ENCODE peak calls at places on chromosomes 16 and 17, in four cellular contexts. C is PC-3; J is body of pancreas; B is naive thymus-derived CD4-positive, alpha-beta T cell. D is an unnamed sample. For H3K27me3, the result is how much of the 10 kb centered on the place peaks cover.

GRCh38 chr17:10652984-10653680 is 4.0 kb downstream of the MYH3 start:
- DNase-seq in C (no peak), J (no peak), B (peak), D (no peak)

GRCh38 chr16:77967054-77968035 is 55.0 kb upstream of the CLEC3A start:
- DNase-seq in C (no peak), J (no peak), B (no peak), D (no peak)

GRCh38 chr16:81388357-81388756 is 56.3 kb upstream of the CMIP start:
- DNase-seq in C (no peak), J (no peak), B (no peak), D (no peak)

GRCh38 chr16:72561-73537 is at the start of gene RHBDF1:
- DNase-seq in C (peak), J (peak), B (no peak), D (no peak)

GRCh38 chr16:66845791-66846221 is 1.6 kb downstream of the CA7 start:
- DNase-seq in C (no peak), J (no peak), B (no peak), D (no peak)

GRCh38 chr17:17682293-17682736 is 1.1 kb downstream of the RAI1 start:
- DNase-seq in C (peak), J (peak), B (peak), D (peak)

GRCh38 chr17:48192321-48192731 is 84.8 kb downstream of the SNX11 start:
- DNase-seq in C (peak), J (no peak), B (no peak), D (no peak)

GRCh38 chr16:4123617-4124300 is 7.5 kb upstream of the ADCY9 start:
- DNase-seq in C (peak), J (no peak), B (no peak), D (no peak)

GRCh38 chr17:39719563-39719962 is 10.8 kb downstream of the MIEN1 start:
- DNase-seq in C (no peak), J (no peak), B (no peak), D (no peak)

GRCh38 chr16:66539628-66540469 is 10.1 kb downstream of the TK2 start:
- DNase-seq in C (no peak), J (no peak), B (no peak), D (no peak)

GRCh38 chr17:79317916-79318315 is 243.3 kb downstream of the ENGASE start:
- DNase-seq in C (no peak), J (no peak), B (no peak), D (no peak)
- H3K27me3 ChIP-seq in C (half or more), J (under half), B (under half), D (under half)

GRCh38 chr17:916315-916714 is 63.3 kb downstream of the NXN start:
- DNase-seq in C (no peak), J (no peak), B (no peak), D (no peak)
- H3K27ac ChIP-seq in C (no peak), J (no peak), B (no peak), D (no peak)

GRCh38 chr17:81382851-81383250 is 12.4 kb upstream of the BAHCC1 start:
- DNase-seq in C (no peak), J (no peak), B (no peak), D (no peak)
- H3K27me3 ChIP-seq in C (under half), J (under half), B (under half), D (under half)

GRCh38 chr17:32265192-32265895 is at the start of gene RHBDL3:
- DNase-seq in C (no peak), J (peak), B (no peak), D (peak)
- H3K27ac ChIP-seq in C (no peak), J (no peak), B (no peak), D (no peak)

D was measured in CD4-positive, alpha-beta memory T cell.